ENCODE peak calls at places on chromosomes 12 and 14, in nine cellular contexts. G, L, O, R, S, N, X, T and V are unnamed samples.

GRCh38 chr14:87630808-87631207 is 362.2 kb downstream of the GALC start:
- DNase-seq in T (no peak), X (no peak), O (no peak), S (no peak), L (no peak), G (no peak), R (no peak), N (no peak), V (no peak)

GRCh38 chr14:55074662-55075061 is 23.2 kb downstream of the MAPK1IP1L start:
- DNase-seq in X (no peak), O (peak), G (no peak), N (no peak), R (no peak), L (no peak), T (no peak), S (no peak), V (no peak)

GRCh38 chr14:92619671-92620437 is 106.3 kb downstream of the RIN3 start:
- DNase-seq in G (no peak), S (no peak), L (no peak), T (no peak), N (no peak), O (peak), R (no peak), X (no peak), V (no peak)

GRCh38 chr12:27981874-27982273 is 9.3 kb upstream of the PTHLH start:
- DNase-seq in R (no peak), O (peak), L (no peak), N (no peak), X (no peak), T (no peak), G (no peak), S (no peak), V (no peak)

GRCh38 chr14:24071144-24071697 is at the start of gene CPNE6:
- DNase-seq in T (no peak), N (no peak), S (peak), X (no peak), R (no peak), L (no peak), G (no peak), O (no peak), V (no peak)

GRCh38 chr12:122878780-122879612 is 16.9 kb downstream of the VPS37B start:
- DNase-seq in O (no peak), R (no peak), G (peak), X (no peak), S (no peak), N (no peak), T (no peak), L (peak), V (no peak)

GRCh38 chr12:116389990-116390655 is 112.6 kb upstream of the MED13L start:
- DNase-seq in O (peak), L (no peak), R (no peak), G (no peak), S (no peak), X (no peak), N (peak), T (peak), V (no peak)

GRCh38 chr12:41436076-41436475 is 248.0 kb downstream of the PDZRN4 start:
- DNase-seq in G (no peak), L (no peak), X (no peak), S (no peak), T (no peak), O (no peak), R (no peak), N (no peak), V (no peak)

GRCh38 chr12:30461011-30461670 is 234.5 kb downstream of the IPO8 start:
- DNase-seq in O (no peak), X (no peak), G (no peak), R (no peak), L (no peak), S (no peak), N (no peak), T (no peak), V (no peak)

GRCh38 chr12:62211510-62211909 is 48.7 kb upstream of the USP15 start:
- DNase-seq in G (no peak), L (no peak), X (no peak), T (no peak), R (no peak), S (no peak), N (no peak), O (no peak), V (no peak)

GRCh38 chr14:103346286-103346685 is 12.2 kb downstream of the EIF5 start:
- DNase-seq in S (no peak), G (no peak), X (no peak), N (no peak), R (no peak), O (peak), L (no peak), T (no peak), V (no peak)

GRCh38 chr12:20629414-20630156 is 65.5 kb upstream of the SLCO1C1 start:
- DNase-seq in L (peak), S (no peak), G (no peak), O (peak), R (no peak), X (peak), N (peak), T (no peak), V (no peak)

GRCh38 chr14:73168274-73168673 is 32.0 kb downstream of the PSEN1 start:
- DNase-seq in N (no peak), G (no peak), X (no peak), T (no peak), R (no peak), S (no peak), L (no peak), O (no peak), V (no peak)

GRCh38 chr14:23442721-23443356 is 7.4 kb upstream of the MYH7 start:
- DNase-seq in T (no peak), G (no peak), O (no peak), N (no peak), S (no peak), L (peak), X (no peak), R (no peak), V (no peak)

GRCh38 chr12:25992026-25992782 is 33.7 kb downstream of the RASSF8 start:
- DNase-seq in R (no peak), G (no peak), O (no peak), T (no peak), X (no peak), L (no peak), S (no peak), N (no peak), V (peak)

GRCh38 chr12:83003026-83003425 is 316.3 kb downstream of the TMTC2 start:
- DNase-seq in T (no peak), G (no peak), O (no peak), L (no peak), S (no peak), X (no peak), N (no peak), R (no peak), V (no peak)

GRCh38 chr12:124098101-124098757 is 125.2 kb downstream of the ZNF664 start:
- DNase-seq in S (no peak), R (no peak), O (no peak), X (no peak), L (no peak), T (no peak), G (no peak), N (no peak), V (no peak)

GRCh38 chr12:13203028-13203922 is 6.7 kb downstream of the EMP1 start:
- DNase-seq in G (peak), N (peak), R (no peak), T (no peak), S (no peak), O (no peak), L (peak), X (peak), V (peak)

GRCh38 chr14:63901434-63902085 is 48.8 kb downstream of the SYNE2 start:
- DNase-seq in L (no peak), S (no peak), O (peak), G (no peak), N (no peak), X (no peak), R (no peak), T (no peak), V (no peak)

GRCh38 chr14:100321473-100322137 is 1.5 kb upstream of the SLC25A47 start:
- DNase-seq in S (no peak), X (no peak), G (no peak), N (no peak), O (no peak), T (no peak), R (no peak), L (no peak), V (no peak)

GRCh38 chr12:69052613-69053408 is 119.8 kb upstream of the CPM start:
- DNase-seq in G (no peak), O (peak), S (peak), X (no peak), T (peak), R (no peak), N (peak), L (no peak), V (no peak)

DNA sequence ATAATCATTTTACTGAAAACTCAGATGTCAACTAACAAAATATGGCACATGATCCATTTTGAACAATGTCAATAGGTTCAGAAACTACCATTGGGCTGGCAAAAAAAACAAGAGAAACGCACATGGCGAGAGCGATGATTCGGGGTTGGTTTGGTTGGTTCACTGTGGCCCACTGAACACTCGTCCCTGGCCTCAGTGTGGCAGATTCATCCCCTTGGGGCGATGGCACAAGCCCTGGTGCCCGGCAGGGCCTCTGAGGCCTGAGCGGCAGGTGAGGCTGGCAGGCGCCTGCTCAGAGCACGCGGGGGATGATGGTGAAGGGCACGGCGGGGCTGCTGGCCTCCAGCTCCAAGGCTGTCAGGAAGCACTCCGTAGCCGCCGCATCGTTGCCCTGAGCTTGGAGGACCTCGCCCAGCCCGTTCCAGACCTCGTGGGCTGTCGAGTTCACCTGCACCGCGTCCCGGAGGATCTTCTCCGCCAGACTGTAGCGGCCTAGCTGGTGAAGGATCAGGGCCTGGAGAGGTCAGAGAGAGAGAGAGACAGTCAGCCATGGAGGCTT is 144.3 kb downstream of the CALM1 start:
- DNase-seq in L (no peak), N (no peak), X (no peak), R (peak), O (no peak), G (no peak), S (no peak), T (no peak), V (no peak)
- H3K27ac ChIP-seq in L (no peak), N (no peak), X (no peak), R (no peak), O (no peak), G (no peak), S (no peak), T (no peak), V (no peak)

GRCh38 chr12:76880156-76881023 is 1.6 kb upstream of the CSRP2 start:
- DNase-seq in L (no peak), O (peak), X (no peak), T (no peak), R (no peak), S (no peak), G (no peak), N (peak), V (no peak)

GRCh38 chr12:76878899-76879709 is at the start of gene CSRP2:
- DNase-seq in O (peak), N (peak), X (peak), S (peak), L (peak), T (peak), R (peak), G (peak), V (peak)

GRCh38 chr12:76881152-76881551 is 2.3 kb upstream of the CSRP2 start:
- DNase-seq in X (no peak), L (no peak), S (no peak), O (no peak), T (no peak), N (no peak), G (no peak), R (no peak), V (no peak)

GRCh38 chr12:76878045-76878898 is 547 bp downstream of the CSRP2 start:
- DNase-seq in L (peak), G (no peak), S (peak), X (no peak), O (no peak), T (peak), R (no peak), N (peak), V (peak)

DNA sequence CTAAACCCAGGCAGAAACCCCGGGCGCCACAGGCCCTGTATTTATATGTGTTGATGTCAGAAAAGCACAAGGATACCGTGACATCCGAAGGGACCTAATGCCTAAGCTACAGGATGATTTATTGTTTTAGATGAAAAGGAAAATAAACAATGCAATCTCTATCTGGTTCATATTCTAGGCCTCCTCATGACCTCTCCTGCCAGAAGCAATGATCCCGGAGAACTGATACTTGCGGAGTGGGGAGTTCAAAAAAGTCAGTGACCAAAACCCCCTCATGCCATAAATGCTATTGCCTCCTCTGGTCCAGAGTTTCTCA is 849 bp upstream of the CSRP2 start:
- DNase-seq in T (no peak), S (no peak), G (no peak), O (no peak), X (no peak), L (no peak), N (no peak), R (no peak), V (no peak)
- H3K4me3 ChIP-seq in T (peak), S (no peak), G (peak), O (peak), X (peak), L (peak), N (peak), R (no peak), V (peak)

GRCh38 chr14:59483360-59483759 is 848 bp downstream of the L3HYPDH start:
- DNase-seq in S (no peak), T (peak), O (peak), L (peak), X (no peak), G (no peak), N (no peak), R (no peak), V (no peak)

GRCh38 chr14:59482120-59482434 is 2.1 kb downstream of the L3HYPDH start:
- DNase-seq in S (no peak), L (no peak), N (no peak), O (no peak), T (no peak), R (no peak), G (no peak), X (no peak), V (no peak)

GRCh38 chr14:59483819-59484610 is at the start of the genes JKAMP and L3HYPDH:
- DNase-seq in N (peak), R (peak), L (peak), G (peak), O (peak), X (peak), S (peak), T (peak), V (peak)

GRCh38 chr14:59482471-59483331 is 1.5 kb downstream of the L3HYPDH start:
- DNase-seq in R (no peak), N (peak), L (no peak), T (peak), S (no peak), O (peak), G (no peak), X (peak), V (no peak)

DNA sequence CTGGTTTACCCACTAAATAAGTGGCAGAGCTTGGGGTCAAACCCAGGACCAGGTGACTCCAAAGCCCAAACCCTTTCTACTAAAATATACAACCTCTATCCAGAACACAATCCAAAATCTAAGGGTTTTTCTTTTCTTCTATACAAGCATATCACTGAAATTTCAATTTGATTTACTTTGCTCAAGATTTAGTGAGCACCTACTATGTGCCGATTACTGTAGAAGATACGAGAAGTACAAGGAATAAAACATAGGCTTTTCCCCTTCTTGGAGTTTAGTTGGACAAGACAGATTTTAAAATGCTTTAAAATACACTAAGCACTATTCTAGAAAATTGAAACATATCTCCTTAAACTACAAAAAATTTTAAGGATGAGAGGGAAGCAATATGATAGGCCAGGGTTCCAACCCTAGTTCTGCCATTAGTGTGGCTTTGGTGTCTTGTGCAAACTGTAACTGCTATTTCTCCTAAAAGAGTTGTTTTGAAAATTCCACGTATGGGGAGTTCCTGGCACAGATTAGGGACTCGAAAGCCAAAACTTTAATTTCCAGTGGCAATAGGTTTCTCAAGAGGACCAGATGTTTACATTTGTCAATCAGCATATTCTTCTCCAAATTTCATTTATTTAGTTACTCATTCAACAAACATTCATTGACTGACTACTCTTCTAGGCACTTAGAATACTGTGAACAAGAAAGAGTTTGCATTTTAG is 2.6 kb downstream of the L3HYPDH start:
- DNase-seq in O (peak), T (no peak), S (no peak), R (no peak), N (peak), G (no peak), L (no peak), X (no peak), V (no peak)
- H3K27ac ChIP-seq in O (peak), T (peak), S (no peak), R (no peak), N (peak), G (peak), L (peak), X (peak), V (peak)

GRCh38 chr12:103244596-103244995 is 251.2 kb downstream of the C12orf42 start:
- DNase-seq in R (no peak), T (no peak), S (no peak), G (no peak), X (no peak), L (no peak), O (no peak), N (no peak), V (no peak)

GRCh38 chr12:103241184-103241583 is 254.6 kb downstream of the C12orf42 start:
- DNase-seq in O (no peak), R (no peak), L (no peak), S (no peak), T (no peak), X (no peak), G (no peak), N (no peak), V (no peak)
- H3K4me3 ChIP-seq in O (no peak), R (no peak), L (no peak), S (no peak), T (no peak), X (no peak), G (no peak), N (no peak), V (no peak)